ENCODE peak calls at places on chromosomes 13 and 19, in seven cellular contexts. Z, Q, P, J, A, U and B are unnamed samples.

GRCh38 chr13:52016296-52016695 is 4.1 kb downstream of the ALG11 start:
- DNase-seq in Q (no peak), Z (no peak), U (no peak), A (no peak), J (no peak), P (no peak), B (no peak)

GRCh38 chr13:28582225-28582891 is 76.6 kb upstream of the POMP start:
- DNase-seq in P (peak), Q (no peak), J (no peak), A (no peak), U (no peak), Z (no peak), B (no peak)

GRCh38 chr13:112748947-112749346 is 59.1 kb downstream of the ATP11A start:
- DNase-seq in J (no peak), Z (no peak), Q (no peak), U (no peak), P (no peak), A (no peak), B (no peak)

GRCh38 chr19:47124937-47125668 is 5.5 kb upstream of the SAE1 start:
- DNase-seq in A (peak), P (peak), Z (no peak), Q (no peak), U (peak), J (peak), B (peak)

GRCh38 chr19:40745402-40745780 is 4.9 kb downstream of the ACTMAP start:
- DNase-seq in Q (no peak), A (no peak), P (no peak), U (peak), J (no peak), Z (no peak), B (no peak)

GRCh38 chr13:80704369-80704768 is 363.4 kb upstream of the SPRY2 start:
- DNase-seq in Z (no peak), A (no peak), Q (no peak), P (no peak), U (no peak), J (peak), B (no peak)

GRCh38 chr13:46953331-46953730 is 56.5 kb upstream of the HTR2A start:
- DNase-seq in U (no peak), P (no peak), J (no peak), A (no peak), Z (no peak), Q (no peak), B (no peak)

GRCh38 chr19:41174297-41174928 is 18.6 kb upstream of the CYP2S1 start:
- DNase-seq in A (no peak), Z (no peak), P (no peak), J (no peak), Q (no peak), U (no peak), B (no peak)

GRCh38 chr13:37295046-37295445 is 189.6 kb upstream of the CSNK1A1L start:
- DNase-seq in J (no peak), Z (no peak), P (no peak), Q (no peak), A (no peak), U (no peak), B (no peak)

GRCh38 chr19:39679056-39679790 is 23.5 kb downstream of the LGALS16 start:
- DNase-seq in Z (no peak), P (no peak), A (no peak), J (no peak), Q (peak), U (no peak), B (no peak)

GRCh38 chr13:112700291-112701060 is 10.6 kb downstream of the ATP11A start:
- DNase-seq in J (no peak), Q (no peak), U (no peak), P (no peak), A (no peak), Z (no peak), B (no peak)

GRCh38 chr13:110000534-110001345 is 214.4 kb upstream of the IRS2 start:
- DNase-seq in J (no peak), Z (no peak), U (no peak), Q (no peak), A (no peak), P (no peak), B (no peak)

GRCh38 chr13:44280461-44280860 is 93.2 kb upstream of the SERP2 start:
- DNase-seq in P (no peak), Q (no peak), U (peak), Z (no peak), J (no peak), A (no peak), B (no peak)

GRCh38 chr19:4442846-4443146 is 14.8 kb downstream of the UBXN6 start:
- DNase-seq in U (no peak), J (no peak), A (no peak), Z (no peak), P (no peak), Q (no peak), B (no peak)

GRCh38 chr13:33123066-33123940 is 107.1 kb downstream of the KL start:
- DNase-seq in U (peak), P (no peak), A (no peak), J (no peak), Z (no peak), Q (no peak), B (peak)

GRCh38 chr13:29484236-29484635 is 111.3 kb downstream of the SLC7A1 start:
- DNase-seq in P (no peak), Z (no peak), Q (no peak), U (no peak), J (peak), A (no peak), B (no peak)

GRCh38 chr13:66723606-66724005 is 506.5 kb downstream of the PCDH9 start:
- DNase-seq in P (no peak), J (no peak), A (no peak), U (no peak), Q (no peak), Z (no peak), B (no peak)

GRCh38 chr13:96650301-96650886 is 343.9 kb downstream of the OXGR1 start:
- DNase-seq in P (no peak), J (no peak), Q (peak), A (peak), Z (no peak), U (no peak), B (no peak)

GRCh38 chr19:2476451-2477140 is 669 bp downstream of the GADD45B start:
- DNase-seq in A (no peak), P (peak), J (peak), U (no peak), Z (no peak), Q (no peak), B (no peak)

GRCh38 chr19:3027981-3028304 is 1.1 kb downstream of the TLE2 start:
- DNase-seq in Q (no peak), U (no peak), J (no peak), A (no peak), Z (no peak), P (no peak), B (no peak)

GRCh38 chr13:102317593-102317992 is 84.3 kb downstream of the FGF14 start:
- DNase-seq in Z (no peak), U (no peak), P (no peak), J (peak), A (no peak), Q (no peak), B (no peak)

GRCh38 chr13:35791191-35791902 is 314.9 kb upstream of the MAB21L1 start:
- DNase-seq in J (no peak), Z (no peak), P (no peak), A (no peak), Q (no peak), U (no peak), B (no peak)

GRCh38 chr13:113105032-113105993 is at the start of gene F7:
- DNase-seq in J (no peak), P (no peak), A (no peak), U (peak), Q (no peak), Z (no peak), B (peak)

GRCh38 chr19:35612224-35612558 is 344 bp upstream of the HAUS5 start:
- DNase-seq in J (no peak), Q (no peak), Z (no peak), U (no peak), A (no peak), P (no peak), B (no peak)

GRCh38 chr13:95438297-95438696 is 114.2 kb upstream of the CLDN10 start:
- DNase-seq in U (no peak), A (no peak), J (peak), P (no peak), Z (no peak), Q (no peak), B (no peak)

GRCh38 chr19:33876619-33877018 is 79.9 kb downstream of the KCTD15 start:
- DNase-seq in Z (no peak), U (no peak), Q (no peak), P (no peak), A (no peak), J (no peak), B (no peak)

GRCh38 chr19:31255863-31256600 is 93.2 kb downstream of the TSHZ3 start:
- DNase-seq in Q (no peak), U (no peak), P (no peak), J (no peak), A (no peak), Z (no peak), B (no peak)

GRCh38 chr19:3543150-3544053 is 4.4 kb downstream of the TEKTIP1 start:
- DNase-seq in Q (no peak), J (no peak), P (no peak), A (no peak), Z (no peak), U (no peak), B (no peak)

GRCh38 chr19:9936151-9937000 is at the start of gene OLFM2:
- DNase-seq in Z (no peak), J (peak), U (no peak), A (no peak), Q (no peak), P (peak), B (no peak)

GRCh38 chr13:72462726-72463125 is 264.7 kb downstream of the MZT1 start:
- DNase-seq in A (no peak), U (no peak), Q (no peak), Z (no peak), J (no peak), P (no peak), B (no peak)

GRCh38 chr13:72458701-72459100 is 268.7 kb downstream of the MZT1 start:
- DNase-seq in Z (no peak), J (no peak), U (no peak), P (no peak), A (no peak), Q (no peak), B (no peak)

DNA sequence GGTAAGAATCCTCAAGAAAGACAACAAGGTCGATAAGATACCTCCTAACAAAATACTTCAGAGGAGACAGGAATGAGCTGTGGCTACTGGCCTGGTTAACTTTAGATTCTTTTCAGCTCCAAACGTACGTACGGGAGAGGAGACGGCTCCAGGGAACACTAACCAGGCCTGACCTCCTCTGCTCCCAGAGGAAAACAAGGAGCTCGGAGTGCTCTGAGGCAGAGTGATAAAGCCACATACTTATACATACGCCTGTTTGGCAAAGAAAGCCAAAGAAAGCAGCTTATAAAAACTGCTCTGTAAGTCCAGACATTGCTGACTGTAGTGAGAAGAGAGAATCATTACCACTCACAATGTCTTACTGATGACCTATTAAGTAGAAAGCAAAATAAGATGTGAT is 263.9 kb downstream of the MZT1 start:
- DNase-seq in U (no peak), A (no peak), Q (no peak), Z (no peak), P (no peak), J (no peak), B (no peak)
- TF ChIP-seq JUND in U (no peak), A (no peak), Q (no peak), Z (no peak), P (no peak), J (no peak), B (no peak)

DNA sequence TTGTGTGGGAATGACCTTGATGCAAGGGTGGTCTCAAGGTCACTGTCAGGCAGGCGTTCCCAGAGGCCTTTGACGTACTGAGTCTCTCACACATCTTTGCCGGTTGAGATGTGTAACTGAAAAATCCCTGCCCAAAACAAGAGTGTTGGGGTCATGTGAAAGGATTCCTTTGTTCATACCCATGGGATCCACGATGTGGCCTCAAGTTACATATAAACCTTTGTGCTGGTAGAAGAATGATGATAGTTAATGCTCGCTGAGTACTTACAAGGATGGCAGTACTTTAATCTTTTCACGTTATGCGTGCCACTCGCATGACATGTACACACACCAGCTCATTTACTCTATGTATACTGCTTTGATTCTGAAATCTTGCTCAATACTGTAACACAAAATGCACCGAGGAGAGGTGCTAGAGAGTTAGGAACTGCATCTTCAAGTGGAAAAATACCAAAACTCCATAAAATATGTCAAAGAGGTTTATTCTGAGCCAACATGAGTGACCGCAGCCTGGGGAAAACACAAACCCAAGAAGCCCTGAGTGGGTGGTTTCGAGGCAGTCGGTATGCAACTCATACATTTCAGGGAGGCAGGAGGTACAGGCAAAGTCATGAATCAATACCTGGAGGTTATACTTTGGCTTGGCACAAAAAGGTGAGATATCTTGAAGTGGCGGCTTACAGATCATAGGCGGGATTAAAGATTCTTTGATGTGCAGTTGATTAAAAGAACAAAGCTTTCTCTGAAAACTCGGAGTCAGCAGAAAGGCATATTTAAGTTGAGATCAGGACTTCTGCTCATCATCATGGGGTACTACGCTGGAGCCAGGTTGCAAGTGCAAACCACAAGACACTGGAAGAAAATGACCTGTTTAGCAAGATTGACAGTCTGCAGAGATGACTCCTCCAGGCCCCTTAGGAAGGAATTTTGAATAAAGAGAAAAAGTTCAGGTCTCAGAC is 87.3 kb upstream of the ARHGEF7 start:
- DNase-seq in Q (no peak), Z (no peak), J (no peak), P (no peak), A (no peak), U (peak), B (no peak)
- TF ChIP-seq JUND in Q (no peak), Z (no peak), J (no peak), P (no peak), A (no peak), U (no peak), B (no peak)

GRCh38 chr19:53553865-53554791 is 16.2 kb downstream of the ZNF331 start:
- DNase-seq in J (peak), Z (no peak), P (no peak), U (no peak), A (no peak), Q (peak), B (no peak)
- TF ChIP-seq JUND in J (no peak), Z (no peak), P (no peak), U (no peak), A (no peak), Q (no peak), B (no peak)

DNA sequence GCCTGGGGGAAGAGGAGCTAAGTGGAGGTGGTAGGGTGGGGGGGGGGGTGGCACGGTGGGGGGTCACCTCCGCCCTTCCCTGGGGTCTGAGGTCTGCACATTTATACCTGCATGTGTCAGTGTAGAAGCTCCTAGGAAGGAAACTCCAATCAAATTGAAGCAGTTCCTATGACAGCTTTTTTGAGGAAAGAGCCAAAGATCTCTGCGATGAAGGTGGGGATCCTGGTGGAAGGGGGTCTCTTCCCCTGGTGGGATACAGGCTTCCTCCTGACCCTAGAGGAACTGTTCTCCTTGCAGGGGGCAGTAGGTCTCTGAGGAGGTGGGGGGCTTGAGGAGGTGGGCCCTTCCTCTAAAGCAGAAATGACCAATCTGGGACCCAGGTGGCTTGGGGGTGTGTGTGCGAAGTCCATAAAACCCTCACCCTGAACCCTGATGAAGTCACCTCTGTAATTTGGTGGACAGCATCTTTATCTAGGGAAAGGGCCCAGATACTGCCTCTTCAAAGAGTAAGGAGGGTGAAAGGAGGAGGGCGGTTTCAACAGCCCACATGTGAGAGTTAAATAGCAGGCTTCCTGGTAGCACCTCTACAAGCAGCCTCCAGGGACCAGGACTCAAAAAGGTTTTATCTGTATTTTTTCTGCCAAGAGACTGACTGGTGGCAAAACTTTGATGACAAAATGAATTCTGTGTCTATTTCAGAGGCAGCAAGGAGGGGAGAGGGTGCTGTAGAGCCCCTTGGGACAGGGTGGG is 12.9 kb downstream of the RANBP3 start:
- DNase-seq in A (no peak), P (no peak), Q (no peak), U (no peak), J (peak), Z (no peak), B (no peak)
- TF ChIP-seq JUND in A (no peak), P (no peak), Q (no peak), U (no peak), J (no peak), Z (no peak), B (no peak)

GRCh38 chr13:26616126-26616525 is 58.6 kb downstream of the WASF3 start:
- DNase-seq in A (no peak), P (no peak), Z (no peak), Q (no peak), U (no peak), J (no peak), B (no peak)

GRCh38 chr13:26618726-26619125 is 61.2 kb downstream of the WASF3 start:
- DNase-seq in Z (no peak), J (no peak), Q (no peak), P (no peak), A (no peak), U (no peak), B (no peak)

GRCh38 chr13:26621731-26622401 is 64.4 kb downstream of the WASF3 start:
- DNase-seq in A (no peak), Z (no peak), P (no peak), J (no peak), Q (no peak), U (peak), B (no peak)

GRCh38 chr13:26623125-26623524 is 65.6 kb downstream of the WASF3 start:
- DNase-seq in Z (no peak), P (no peak), Q (no peak), U (no peak), A (no peak), J (no peak), B (no peak)

DNA sequence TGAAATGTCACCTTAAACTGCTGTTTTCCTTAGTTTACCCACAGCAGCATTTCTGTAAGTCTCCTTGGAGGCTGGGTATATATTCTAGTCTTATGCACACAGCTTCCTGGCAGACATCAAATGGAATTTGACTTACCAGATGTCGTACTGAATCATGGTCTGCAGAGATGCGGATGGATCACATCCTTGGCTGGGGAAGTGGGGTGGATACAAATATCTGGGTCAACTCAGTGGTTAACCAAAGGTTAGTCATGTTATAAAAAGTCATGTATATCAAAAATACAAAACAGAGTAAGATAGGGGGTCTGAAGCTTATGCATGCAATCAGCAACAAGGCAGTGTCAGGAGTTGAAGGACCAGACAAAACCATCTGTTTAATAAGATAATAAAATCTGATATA is 61.8 kb downstream of the WASF3 start:
- DNase-seq in P (no peak), Z (no peak), U (no peak), J (no peak), A (no peak), Q (no peak), B (no peak)
- TF ChIP-seq JUND in P (no peak), Z (no peak), U (no peak), J (peak), A (no peak), Q (no peak), B (no peak)